ENCODE peak calls at places on chromosomes 7 and 10, in five cellular contexts. H is HCT116, S is heart right ventricle, A is fibroblast of lung, Q is esophagus squamous epithelium. M is an unnamed sample. For H3K27me3, the result is how much of the 10 kb centered on the place peaks cover.

GRCh38 chr7:150642926-150643325 is 10.7 kb upstream of the GIMAP6 start:
- DNase-seq in H (no peak), S (no peak), A (no peak), Q (no peak), M (no peak)

GRCh38 chr7:23065974-23066373 is 39.6 kb upstream of the KLHL7 start:
- DNase-seq in H (no peak), S (no peak), A (peak), Q (no peak), M (no peak)

GRCh38 chr10:13957856-13958255 is 371.1 kb downstream of the PRPF18 start:
- DNase-seq in H (no peak), S (no peak), A (no peak), Q (no peak), M (no peak)

GRCh38 chr10:60981012-60981411 is 37.0 kb upstream of the RHOBTB1 start:
- DNase-seq in H (no peak), S (no peak), A (no peak), Q (no peak), M (no peak)

GRCh38 chr10:77664018-77664417 is 26.4 kb upstream of the KCNMA1 start:
- DNase-seq in H (no peak), S (no peak), A (no peak), Q (no peak), M (no peak)

GRCh38 chr10:60490013-60490412 is 100.3 kb upstream of the ANK3 start:
- DNase-seq in H (no peak), S (no peak), A (peak), Q (no peak), M (no peak)

GRCh38 chr10:93599335-93599734 is 1.7 kb downstream of the RBP4 start:
- DNase-seq in H (no peak), S (no peak), A (no peak), Q (no peak), M (no peak)

GRCh38 chr10:133196936-133197758 is 32.9 kb upstream of the UTF1 start:
- DNase-seq in H (no peak), S (no peak), A (no peak), Q (no peak), M (no peak)

GRCh38 chr7:55502209-55502608 is 70.1 kb downstream of the VOPP1 start:
- DNase-seq in H (no peak), S (no peak), A (no peak), Q (no peak), M (no peak)

GRCh38 chr7:99127636-99128035 is 16.3 kb downstream of the SMURF1 start:
- DNase-seq in H (no peak), S (no peak), A (peak), Q (no peak), M (no peak)

GRCh38 chr7:4689668-4690067 is 7.6 kb downstream of the FOXK1 start:
- DNase-seq in H (no peak), S (no peak), A (no peak), Q (no peak), M (no peak)

GRCh38 chr10:100747061-100747825 is 1.9 kb downstream of the PAX2 start:
- DNase-seq in H (no peak), S (no peak), A (no peak), Q (no peak), M (no peak)

GRCh38 chr7:18715988-18716387 is 220.4 kb downstream of the HDAC9 start:
- DNase-seq in H (no peak), S (no peak), A (no peak), Q (no peak), M (no peak)

GRCh38 chr10:86905429-86905828 is 52.0 kb downstream of the MMRN2 start:
- DNase-seq in H (no peak), S (no peak), A (no peak), Q (no peak), M (no peak)

GRCh38 chr7:20558963-20559716 is 56.3 kb upstream of the ABCB5 start:
- DNase-seq in H (no peak), S (no peak), A (no peak), Q (no peak), M (no peak)

GRCh38 chr10:71714592-71714991 is 5.0 kb downstream of the C10orf105 start:
- DNase-seq in H (no peak), S (no peak), A (no peak), Q (no peak), M (no peak)

GRCh38 chr10:3766046-3766761 is 18.8 kb downstream of the KLF6 start:
- DNase-seq in H (no peak), S (no peak), A (no peak), Q (no peak), M (no peak)

GRCh38 chr7:159064121-159064815 is 80.4 kb downstream of the VIPR2 start:
- DNase-seq in H (no peak), S (no peak), A (no peak), Q (no peak), M (no peak)

GRCh38 chr7:66627876-66628360 is 763 bp upstream of the KCTD7 start:
- DNase-seq in H (no peak), S (no peak), A (no peak), Q (no peak), M (peak)

GRCh38 chr10:14665865-14666857 is 108.5 kb downstream of the FAM107B start:
- DNase-seq in H (no peak), S (no peak), A (no peak), Q (no peak), M (no peak)

GRCh38 chr7:27207348-27207985 is 7.6 kb upstream of the HOXA13 start:
- DNase-seq in H (no peak), S (no peak), A (no peak), Q (no peak), M (no peak)

GRCh38 chr7:27203964-27204594 is 4.2 kb upstream of the HOXA13 start:
- DNase-seq in H (no peak), S (no peak), A (no peak), Q (no peak), M (no peak)

GRCh38 chr7:27204851-27205322 is 5.0 kb upstream of the HOXA13 start:
- DNase-seq in H (no peak), S (no peak), A (no peak), Q (no peak), M (no peak)

GRCh38 chr7:27203378-27203953 is 3.6 kb upstream of the HOXA13 start:
- DNase-seq in H (no peak), S (no peak), A (no peak), Q (no peak), M (no peak)

GRCh38 chr7:27205325-27206280 is 5.7 kb upstream of the HOXA13 start:
- DNase-seq in H (no peak), S (no peak), A (no peak), Q (no peak), M (no peak)
- H3K27me3 ChIP-seq in H (under half), S (half or more), A (half or more), Q (half or more), M (under half)

GRCh38 chr7:106050002-106050742 is 61.9 kb downstream of the SYPL1 start:
- DNase-seq in H (no peak), S (no peak), A (peak), Q (no peak), M (peak)
- TF ChIP-seq CTCF in H (peak), S (no peak), A (peak), Q (no peak), M (peak)

GRCh38 chr7:116669769-116670168 is 2.2 kb upstream of the MET start:
- DNase-seq in H (no peak), S (no peak), A (peak), Q (no peak), M (no peak)
- H3K27me3 ChIP-seq in H (under half), S (under half), A (under half), Q (under half), M (under half)

DNA sequence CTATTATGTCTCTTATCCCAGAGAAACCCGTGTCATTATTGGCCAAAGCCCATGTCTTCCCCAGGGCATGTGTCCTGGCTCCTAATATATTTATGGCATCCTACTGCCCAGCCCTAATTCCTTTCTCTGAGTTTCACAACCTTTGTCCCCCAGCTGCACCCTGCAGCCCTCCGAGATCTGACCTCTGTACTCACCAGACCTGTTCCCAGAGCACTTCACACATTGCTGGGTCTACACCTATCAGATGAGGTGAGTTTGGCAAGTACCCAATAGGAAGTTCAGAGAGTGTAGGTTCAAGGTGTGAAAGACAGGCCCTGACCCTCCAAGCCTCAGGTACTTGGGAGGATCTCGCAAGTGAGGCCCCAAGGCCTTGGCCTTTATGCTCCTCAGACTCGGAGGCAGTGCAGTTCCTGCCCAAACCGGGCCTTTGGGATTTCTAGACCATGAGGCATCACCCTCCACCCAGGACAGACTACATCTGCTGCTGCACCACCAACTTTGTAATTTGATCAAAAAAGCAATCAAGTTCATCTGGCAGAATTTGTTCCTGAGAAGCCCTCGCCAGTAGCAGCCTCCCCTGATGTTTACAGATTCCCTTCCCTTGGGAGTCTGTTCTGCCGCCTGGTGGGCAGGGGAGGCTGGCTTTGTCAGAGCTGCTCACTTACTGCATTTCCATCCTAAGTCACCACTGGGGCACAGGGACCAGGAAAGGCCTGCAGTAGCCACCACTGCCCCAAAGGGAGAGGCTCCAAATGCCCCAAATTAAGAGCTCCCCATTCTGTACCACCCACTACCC is 2.2 kb downstream of the CAMK2G start:
- DNase-seq in H (no peak), S (no peak), A (no peak), Q (no peak), M (peak)
- TF ChIP-seq CTCF in H (no peak), S (no peak), A (peak), Q (no peak), M (peak)

DNA sequence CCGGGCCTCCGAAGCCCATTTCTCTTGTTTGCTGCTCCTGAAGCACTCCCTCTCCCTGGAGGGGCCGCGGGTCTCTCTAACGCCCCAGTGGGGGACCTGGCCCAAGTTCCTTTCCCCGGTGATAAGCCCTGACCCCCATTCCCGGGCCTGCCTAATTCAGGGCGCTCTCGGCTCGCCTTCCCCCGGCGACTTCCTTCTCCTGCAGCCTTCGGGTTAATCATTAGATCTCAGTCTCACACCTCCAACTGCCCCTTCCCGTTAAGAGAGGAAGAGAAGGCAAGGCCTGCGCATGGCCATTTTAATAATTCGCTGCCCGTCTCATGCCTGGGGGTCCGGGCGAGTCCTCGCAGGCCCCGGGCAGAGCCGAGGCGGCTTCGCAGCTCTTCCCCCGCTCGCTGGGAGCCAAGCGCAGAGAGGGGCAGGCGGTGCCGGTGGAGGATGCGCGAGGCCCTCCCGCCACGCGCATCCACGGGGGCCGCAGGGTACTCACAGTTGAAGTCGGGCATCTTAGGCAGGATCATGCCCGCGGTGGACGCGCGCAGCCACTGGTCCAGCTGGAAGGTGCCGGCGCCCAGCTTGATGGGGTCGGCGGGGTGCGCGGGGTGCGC is 1.2 kb downstream of the MNX1 start:
- DNase-seq in H (no peak), S (no peak), A (no peak), Q (no peak), M (peak)
- H3K27me3 ChIP-seq in H (under half), S (half or more), A (half or more), Q (under half), M (under half)

DNA sequence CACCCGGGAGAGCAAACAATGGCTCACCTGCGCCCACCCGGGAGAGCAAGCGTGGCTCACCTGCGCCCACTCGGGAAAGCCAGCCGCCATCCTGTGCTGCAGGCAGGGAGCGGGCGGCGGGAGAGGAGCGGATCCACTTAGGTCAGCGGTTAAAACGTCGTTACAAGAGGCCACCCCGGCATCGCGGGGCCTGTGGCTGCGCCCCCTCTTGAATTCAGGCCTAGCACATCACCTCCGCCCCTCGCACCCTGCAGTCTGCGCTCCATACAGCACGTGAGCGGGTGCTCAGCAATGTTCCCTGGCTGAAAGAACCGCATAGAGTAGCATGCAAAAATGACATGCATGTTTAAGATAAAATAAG is 521 bp upstream of the FIGNL1 start:
- DNase-seq in H (no peak), S (no peak), A (no peak), Q (no peak), M (no peak)
- TF ChIP-seq CTCF in H (no peak), S (no peak), A (no peak), Q (no peak), M (no peak)

GRCh38 chr10:7102557-7103349 is 308.1 kb downstream of the SFMBT2 start:
- DNase-seq in H (no peak), S (no peak), A (no peak), Q (no peak), M (no peak)
- H3K27me3 ChIP-seq in H (under half), S (under half), A (under half), Q (under half), M (under half)

GRCh38 chr7:112749775-112750174 is 40.4 kb downstream of the TMEM168 start:
- DNase-seq in H (no peak), S (no peak), A (no peak), Q (no peak), M (no peak)
- TF ChIP-seq CTCF in H (no peak), S (no peak), A (peak), Q (no peak), M (peak)

DNA sequence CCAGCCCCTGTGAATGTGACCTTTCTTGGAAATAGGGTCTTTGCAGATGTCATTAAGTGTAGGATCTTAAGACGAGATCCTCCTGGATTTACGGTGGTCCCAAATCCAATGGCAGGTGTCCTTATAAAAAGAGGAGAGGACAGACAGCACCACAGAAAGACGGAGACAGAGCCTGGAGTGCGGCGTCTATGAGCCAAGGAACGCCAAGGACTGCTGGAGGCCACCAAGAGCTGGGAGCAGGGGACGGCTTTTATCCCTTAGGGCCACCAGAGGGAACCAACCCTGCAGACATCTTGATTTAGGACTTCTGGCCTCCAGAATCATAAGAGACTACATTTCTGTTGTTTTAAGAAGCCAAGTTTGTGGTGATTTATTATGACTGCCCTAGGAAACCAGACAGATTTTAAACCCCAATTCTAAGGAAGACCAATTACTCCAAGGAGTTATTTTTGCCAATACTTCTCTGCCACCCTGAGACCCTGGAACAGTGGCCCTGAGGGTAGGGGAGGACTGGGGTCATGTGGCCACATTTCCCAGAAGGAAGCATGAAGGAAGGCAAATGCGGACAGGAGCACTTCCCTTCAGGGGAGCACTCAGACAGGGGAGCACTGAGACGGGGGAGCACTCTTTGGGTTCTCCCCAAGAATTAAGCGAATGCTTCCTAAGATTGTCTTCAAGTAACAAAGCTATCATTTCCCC is 67.6 kb downstream of the CHST15 start:
- DNase-seq in H (peak), S (no peak), A (peak), Q (no peak), M (peak)
- H3K27me3 ChIP-seq in H (under half), S (under half), A (under half), Q (under half), M (under half)